ENCODE peak calls at places on chromosomes 5 and 9, in five cellular contexts. P, I, M, F and C are unnamed samples.

GRCh38 chr5:84032404-84032803 is 311.7 kb upstream of the HAPLN1 start:
- DNase-seq in P (no peak), I (peak; percentile 50), M (no peak), F (peak; percentile 63), C (no peak)

GRCh38 chr9:110125207-110125751 is 82.7 kb downstream of the C9orf152 start:
- DNase-seq in P (peak; percentile 52), I (peak; percentile 81), M (peak; percentile 89), F (peak; percentile 98), C (no peak)

GRCh38 chr9:77735515-77735914 is 87.4 kb upstream of the GNA14 start:
- DNase-seq in P (no peak), I (peak; percentile 96), M (no peak), F (peak; percentile 17), C (no peak)

GRCh38 chr9:118596374-118597015 is 772.7 kb downstream of the BRINP1 start:
- DNase-seq in P (no peak), I (no peak), M (no peak), F (no peak), C (no peak)

GRCh38 chr5:180804129-180804601 is 1.6 kb upstream of the MGAT1 start:
- DNase-seq in P (no peak), I (no peak), M (no peak), F (no peak), C (no peak)

GRCh38 chr9:127172066-127172707 is 49.8 kb upstream of the ANGPTL2 start:
- DNase-seq in P (peak; percentile 6), I (no peak), M (peak; percentile 3), F (peak; percentile 64), C (no peak)

GRCh38 chr5:75023368-75024159 is 28.8 kb downstream of the GCNT4 start:
- DNase-seq in P (no peak), I (no peak), M (no peak), F (peak; percentile 23), C (no peak)

GRCh38 chr9:125732562-125732961 is 14.6 kb upstream of the PBX3 start:
- DNase-seq in P (no peak), I (no peak), M (no peak), F (no peak), C (no peak)

GRCh38 chr5:139574641-139575312 is 13.6 kb downstream of the UBE2D2 start:
- DNase-seq in P (no peak), I (peak; percentile 58), M (no peak), F (peak; percentile 62), C (no peak)

GRCh38 chr5:139575313-139575646 is 14.1 kb downstream of the UBE2D2 start:
- DNase-seq in P (no peak), I (no peak), M (no peak), F (no peak), C (no peak)

GRCh38 chr5:139575751-139576150 is 14.6 kb downstream of the UBE2D2 start:
- DNase-seq in P (no peak), I (no peak), M (no peak), F (no peak), C (no peak)

GRCh38 chr5:139578348-139578724 is 17.2 kb downstream of the UBE2D2 start:
- DNase-seq in P (no peak), I (no peak), M (no peak), F (no peak), C (no peak)

GRCh38 chr5:139577689-139578347 is 16.7 kb downstream of the UBE2D2 start:
- DNase-seq in P (no peak), I (peak; percentile 35), M (no peak), F (no peak), C (no peak)
- TF ChIP-seq POLR2A in P (no peak), I (no peak), M (no peak), F (no peak), C (no peak)

DNA sequence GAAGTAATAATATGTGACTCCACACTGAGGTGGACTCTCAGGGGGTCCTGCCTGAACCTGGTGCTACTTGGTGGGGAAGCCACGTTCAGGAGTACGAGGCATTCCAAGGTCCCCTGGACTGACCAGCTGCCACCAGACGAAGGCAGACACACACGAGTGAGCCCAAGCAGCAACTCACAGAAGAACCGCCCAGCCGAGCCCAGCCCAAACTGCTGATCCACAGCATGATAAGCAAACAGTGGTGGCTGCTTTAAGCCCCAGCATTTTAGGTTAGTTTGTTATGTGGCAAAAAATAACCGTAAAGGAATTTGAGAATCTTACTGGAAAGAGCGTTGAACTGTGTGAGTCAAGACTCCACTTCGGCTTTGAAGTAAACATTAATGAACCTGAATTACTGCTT is 8.8 kb upstream of the LHX3 start:
- DNase-seq in P (no peak), I (no peak), M (no peak), F (no peak), C (no peak)
- TF ChIP-seq POLR2A in P (no peak), I (no peak), M (no peak), F (no peak), C (no peak)

GRCh38 chr9:98083566-98084135 is 27.1 kb downstream of the NANS start:
- DNase-seq in P (no peak), I (no peak), M (no peak), F (no peak), C (no peak)
- TF ChIP-seq POLR2A in P (no peak), I (no peak), M (no peak), F (no peak), C (no peak)

GRCh38 chr9:96651626-96652025 is 3.5 kb downstream of the PRXL2C start:
- DNase-seq in P (no peak), I (peak; percentile 31), M (no peak), F (peak; percentile 51), C (no peak)

GRCh38 chr9:96649620-96650323 is 5.3 kb downstream of the PRXL2C start:
- DNase-seq in P (no peak), I (no peak), M (no peak), F (no peak), C (no peak)

GRCh38 chr9:96655198-96655851 is at the start of gene PRXL2C:
- DNase-seq in P (peak; percentile 79), I (peak; percentile 53), M (peak; percentile 87), F (peak; percentile 52), C (peak; percentile 90)

GRCh38 chr9:96654450-96655197 is 493 bp downstream of the PRXL2C start:
- DNase-seq in P (peak; percentile 76), I (peak; percentile 89), M (peak; percentile 82), F (peak; percentile 86), C (peak; percentile 93)
- TF ChIP-seq POLR2A in P (no peak), I (no peak), M (peak; percentile 52), F (peak; percentile 12), C (no peak)

GRCh38 chr9:123109540-123110279 is 76.2 kb downstream of the GPR21 start:
- DNase-seq in P (no peak), I (no peak), M (no peak), F (no peak), C (no peak)

GRCh38 chr9:123111427-123111826 is 78.0 kb downstream of the GPR21 start:
- DNase-seq in P (no peak), I (peak; percentile 13), M (no peak), F (no peak), C (no peak)

GRCh38 chr9:123115146-123115913 is 81.9 kb downstream of the GPR21 start:
- DNase-seq in P (no peak), I (no peak), M (no peak), F (no peak), C (no peak)

GRCh38 chr9:123113185-123113584 is 79.7 kb downstream of the GPR21 start:
- DNase-seq in P (no peak), I (no peak), M (no peak), F (no peak), C (no peak)

DNA sequence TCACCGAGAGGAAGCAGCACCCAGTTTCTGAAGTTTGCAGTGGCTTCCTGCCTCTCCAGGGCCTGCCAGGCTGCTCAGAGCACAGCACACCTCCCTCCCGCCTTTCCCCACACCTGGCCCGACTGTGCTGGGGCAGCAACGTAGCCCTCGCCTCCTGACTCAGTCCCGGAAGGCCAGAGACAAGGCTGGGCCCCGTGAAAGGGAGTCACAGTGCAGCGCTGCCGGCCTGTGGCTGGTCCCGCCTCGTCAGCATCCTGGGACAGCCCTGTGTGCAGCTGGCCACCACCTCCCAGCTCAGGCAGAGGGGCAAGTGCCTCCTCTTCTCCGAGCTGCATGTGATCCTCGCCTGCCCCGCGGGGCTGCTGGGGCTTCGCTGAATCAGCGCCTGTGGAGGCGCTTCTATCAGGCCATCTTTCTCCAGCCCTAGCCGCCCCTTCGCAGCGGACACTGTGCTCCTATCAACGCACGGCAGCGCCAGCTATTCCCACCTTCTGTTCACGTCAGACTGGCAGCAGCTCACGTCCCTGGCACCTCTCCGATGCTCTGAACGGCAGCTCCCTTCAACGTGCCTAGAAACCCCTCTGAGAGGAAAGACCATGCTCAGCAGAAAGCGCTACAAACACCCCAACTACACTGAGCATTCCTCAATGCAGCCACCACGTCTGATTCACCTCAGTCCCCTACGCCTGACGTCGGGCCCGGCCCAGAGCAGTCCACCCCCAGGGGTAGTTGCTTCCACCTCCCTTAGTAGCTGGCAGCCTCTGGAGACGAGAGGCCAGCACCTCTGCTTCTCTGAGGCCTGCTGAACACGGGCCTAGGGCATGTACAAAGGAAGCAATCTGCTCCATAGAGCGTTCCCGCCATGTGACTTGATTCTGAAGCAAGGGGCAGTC is 78.8 kb downstream of the GPR21 start:
- DNase-seq in P (no peak), I (no peak), M (no peak), F (no peak), C (no peak)
- TF ChIP-seq POLR2A in P (no peak), I (no peak), M (no peak), F (no peak), C (no peak)

DNA sequence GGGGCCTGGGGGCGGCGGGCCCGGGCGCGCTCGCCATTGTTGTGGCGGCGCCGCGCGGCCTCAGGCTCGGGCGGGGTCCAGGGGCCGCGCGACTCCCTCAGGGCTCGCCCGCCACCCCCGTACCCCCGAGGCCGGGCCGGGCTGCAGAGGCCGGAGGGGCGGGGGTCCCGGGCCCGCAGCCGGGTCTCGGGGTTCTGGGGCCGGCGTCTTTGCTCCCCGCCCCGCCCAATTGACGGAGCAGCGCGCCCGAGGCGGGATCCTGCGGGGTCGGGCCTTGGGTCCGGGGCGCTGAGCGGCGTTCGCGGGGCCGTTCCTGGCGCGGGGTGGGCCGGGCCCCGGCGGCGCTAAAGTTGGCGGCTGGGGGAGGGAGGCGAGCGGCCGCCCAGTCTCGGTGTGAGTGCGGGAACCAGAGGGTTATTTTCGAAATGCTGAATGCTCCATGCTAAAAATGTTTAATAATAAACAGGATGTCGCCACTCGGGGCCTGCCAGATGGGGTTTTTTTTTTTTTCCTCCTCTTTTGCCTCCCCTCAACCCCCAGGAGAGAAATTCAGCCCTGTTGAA is 659 bp downstream of the PRRC2B start:
- DNase-seq in P (no peak), I (peak; percentile 53), M (peak; percentile 67), F (no peak), C (no peak)
- TF ChIP-seq POLR2A in P (no peak), I (no peak), M (no peak), F (no peak), C (no peak)